ENCODE peak calls at places on chromosomes 11 and 22, in four cellular contexts. K, A, H and G are unnamed samples.

GRCh38 chr11:29773656-29774264 is 243.1 kb downstream of the KCNA4 start:
- DNase-seq in H (no peak), K (no peak), A (no peak), G (no peak)

GRCh38 chr11:95599959-95600586 is 189.5 kb downstream of the FAM76B start:
- DNase-seq in K (no peak), H (no peak), A (no peak), G (no peak)

GRCh38 chr11:9527481-9528140 is 45.9 kb upstream of the WEE1 start:
- DNase-seq in H (no peak), K (no peak), A (no peak), G (no peak)

GRCh38 chr11:27721505-27722116 is 21.4 kb upstream of the BDNF start:
- DNase-seq in H (no peak), K (no peak), A (no peak), G (no peak)

GRCh38 chr11:66337103-66337899 is 1.1 kb upstream of the RIN1 start:
- DNase-seq in A (no peak), K (no peak), H (no peak), G (no peak)

GRCh38 chr11:16191212-16191851 is 165.0 kb downstream of the SOX6 start:
- DNase-seq in K (peak; percentile 9), A (no peak), H (no peak), G (no peak)

GRCh38 chr11:57131080-57131790 is 50.5 kb upstream of the LRRC55 start:
- DNase-seq in A (peak; percentile 29), H (no peak), K (peak; percentile 5), G (peak; percentile 15)

GRCh38 chr11:110711776-110712642 is at the start of gene ARHGAP20:
- DNase-seq in K (peak; percentile 6), A (peak; percentile 66), H (no peak), G (peak; percentile 85)

GRCh38 chr22:41810022-41810421 is 9.5 kb downstream of the CCDC134 start:
- DNase-seq in H (no peak), K (no peak), A (no peak), G (no peak)

GRCh38 chr22:44261164-44261860 is 51.4 kb downstream of the SHISAL1 start:
- DNase-seq in A (no peak), K (no peak), H (no peak), G (no peak)

GRCh38 chr22:31126128-31126868 is 3.5 kb downstream of the INPP5J start:
- DNase-seq in K (no peak), H (no peak), A (no peak), G (no peak)

GRCh38 chr11:70364745-70365535 is 33.4 kb upstream of the CTTN start:
- DNase-seq in K (no peak), H (peak; percentile 3), A (no peak), G (no peak)

GRCh38 chr11:35517481-35517880 is 7.9 kb downstream of the PAMR1 start:
- DNase-seq in A (no peak), H (no peak), K (no peak), G (no peak)

GRCh38 chr11:13051257-13051656 is 42.1 kb downstream of the RASSF10 start:
- DNase-seq in A (no peak), K (no peak), H (no peak), G (no peak)

GRCh38 chr11:79050784-79051183 is 390.0 kb downstream of the TENM4 start:
- DNase-seq in K (no peak), H (no peak), A (no peak), G (no peak)

GRCh38 chr11:6523253-6523652 is 26.2 kb downstream of the DNHD1 start:
- DNase-seq in H (no peak), K (no peak), A (no peak), G (no peak)

GRCh38 chr11:119065369-119065768 is 2.2 kb upstream of the VPS11 start:
- DNase-seq in K (peak; percentile 47), A (peak; percentile 69), H (no peak), G (peak; percentile 39)

GRCh38 chr22:19325296-19325950 is 33.9 kb upstream of the CLTCL1 start:
- DNase-seq in K (no peak), H (no peak), A (no peak), G (no peak)
- TF ChIP-seq FOXK2 in K (no peak), H (no peak), A (no peak), G (no peak)

GRCh38 chr22:46175631-46176030 is 25.3 kb downstream of the PPARA start:
- DNase-seq in H (no peak), K (no peak), A (no peak), G (no peak)
- TF ChIP-seq TARDBP in H (no peak), K (no peak), A (no peak), G (no peak)

GRCh38 chr11:46322759-46323158 is 24.5 kb upstream of the DGKZ start:
- DNase-seq in K (no peak), H (no peak), A (peak; percentile 81), G (peak; percentile 53)
- TF ChIP-seq FOXK2 in K (no peak), H (no peak), A (no peak), G (no peak)

GRCh38 chr11:87879118-87879517 is 296.1 kb downstream of the RAB38 start:
- DNase-seq in H (no peak), K (no peak), A (no peak), G (no peak)

DNA sequence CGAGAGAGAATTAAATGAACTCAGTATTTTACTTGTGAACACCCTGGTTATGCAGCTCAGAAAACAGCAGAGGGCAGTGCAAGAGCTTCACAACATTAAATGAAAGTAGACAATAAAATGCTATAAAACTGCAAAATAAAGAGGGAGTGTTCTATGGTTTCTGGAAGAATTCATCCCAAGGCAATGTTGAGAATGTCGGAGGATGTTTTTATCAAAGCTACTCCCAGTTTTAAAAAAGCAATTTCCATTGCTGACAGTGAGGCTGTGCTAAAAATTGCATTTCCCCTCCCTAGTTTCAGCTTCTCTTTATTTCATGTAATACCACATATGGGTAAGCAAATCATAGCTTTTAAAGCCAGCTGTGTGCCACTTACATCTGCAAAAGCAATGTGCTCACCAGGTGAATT is 296.9 kb downstream of the RAB38 start:
- DNase-seq in H (no peak), K (peak; percentile 2), A (no peak), G (peak; percentile 9)
- TF ChIP-seq TARDBP in H (no peak), K (no peak), A (no peak), G (no peak)